ENCODE peak calls at places on chromosomes 3 and 15, in nine cellular contexts. One of them, this sample, is unnamed.

GRCh38 chr3:146469206-146470017 is at the start of gene PLSCR2:
- DNase-seq in right atrium auricular region: peak; percentile 66
- DNase-seq in AG08396: peak; percentile 24
- DNase-seq in AG09309: no peak
- DNase-seq in activated CD4-positive, alpha-beta T cell treated with anti-CD3 and anti-CD28 coated beads, Interleukin-2, amount 10 ng/mL, durations not matched to agents 7 days and 5 days: peak; percentile 72
- DNase-seq in GM10248: peak; percentile 85
- DNase-seq in NCI-H2171 treated with DMSO at 0.1 percent for 48 hours: peak; percentile 17
- DNase-seq in SIG-M5: no peak
- DNase-seq in effector CD4-positive, alpha-beta T cell: peak; percentile 46
- DNase-seq in this sample: peak; percentile 76

GRCh38 chr3:5188419-5189405 is 1.2 kb downstream of the EDEM1 start:
- DNase-seq in right atrium auricular region: no peak
- DNase-seq in AG08396: peak; percentile 30
- DNase-seq in AG09309: no peak
- DNase-seq in activated CD4-positive, alpha-beta T cell treated with anti-CD3 and anti-CD28 coated beads, Interleukin-2, amount 10 ng/mL, durations not matched to agents 7 days and 5 days: peak; percentile 63
- DNase-seq in GM10248: no peak
- DNase-seq in NCI-H2171 treated with DMSO at 0.1 percent for 48 hours: no peak
- DNase-seq in SIG-M5: peak; percentile 37
- DNase-seq in effector CD4-positive, alpha-beta T cell: peak; percentile 50
- DNase-seq in this sample: peak; percentile 84

GRCh38 chr15:58627706-58628105 is 121.8 kb downstream of the ADAM10 start:
- DNase-seq in right atrium auricular region: no peak
- DNase-seq in AG08396: no peak
- DNase-seq in AG09309: no peak
- DNase-seq in activated CD4-positive, alpha-beta T cell treated with anti-CD3 and anti-CD28 coated beads, Interleukin-2, amount 10 ng/mL, durations not matched to agents 7 days and 5 days: no peak
- DNase-seq in GM10248: no peak
- DNase-seq in NCI-H2171 treated with DMSO at 0.1 percent for 48 hours: no peak
- DNase-seq in SIG-M5: no peak
- DNase-seq in effector CD4-positive, alpha-beta T cell: no peak
- DNase-seq in this sample: peak; percentile 35

GRCh38 chr3:89164774-89165173 is 57.4 kb downstream of the EPHA3 start:
- DNase-seq in right atrium auricular region: no peak
- DNase-seq in AG08396: no peak
- DNase-seq in AG09309: no peak
- DNase-seq in activated CD4-positive, alpha-beta T cell treated with anti-CD3 and anti-CD28 coated beads, Interleukin-2, amount 10 ng/mL, durations not matched to agents 7 days and 5 days: no peak
- DNase-seq in GM10248: no peak
- DNase-seq in NCI-H2171 treated with DMSO at 0.1 percent for 48 hours: no peak
- DNase-seq in SIG-M5: no peak
- DNase-seq in effector CD4-positive, alpha-beta T cell: no peak
- DNase-seq in this sample: no peak

GRCh38 chr3:48194446-48195071 is 6.3 kb upstream of the CDC25A start:
- DNase-seq in right atrium auricular region: peak; percentile 70
- DNase-seq in AG08396: peak; percentile 72
- DNase-seq in AG09309: no peak
- DNase-seq in activated CD4-positive, alpha-beta T cell treated with anti-CD3 and anti-CD28 coated beads, Interleukin-2, amount 10 ng/mL, durations not matched to agents 7 days and 5 days: peak; percentile 30
- DNase-seq in GM10248: peak; percentile 70
- DNase-seq in NCI-H2171 treated with DMSO at 0.1 percent for 48 hours: peak; percentile 67
- DNase-seq in SIG-M5: no peak
- DNase-seq in effector CD4-positive, alpha-beta T cell: no peak
- DNase-seq in this sample: no peak

GRCh38 chr3:42600958-42601675 is 631 bp downstream of the NKTR start:
- DNase-seq in right atrium auricular region: peak; percentile 71
- DNase-seq in AG08396: peak; percentile 61
- DNase-seq in AG09309: peak; percentile 7
- DNase-seq in activated CD4-positive, alpha-beta T cell treated with anti-CD3 and anti-CD28 coated beads, Interleukin-2, amount 10 ng/mL, durations not matched to agents 7 days and 5 days: peak; percentile 63
- DNase-seq in GM10248: no peak
- DNase-seq in NCI-H2171 treated with DMSO at 0.1 percent for 48 hours: peak; percentile 55
- DNase-seq in SIG-M5: no peak
- DNase-seq in effector CD4-positive, alpha-beta T cell: peak; percentile 44
- DNase-seq in this sample: peak; percentile 54

GRCh38 chr3:20185364-20185732 is 658 bp downstream of the SGO1 start:
- DNase-seq in right atrium auricular region: no peak
- DNase-seq in AG08396: no peak
- DNase-seq in AG09309: no peak
- DNase-seq in activated CD4-positive, alpha-beta T cell treated with anti-CD3 and anti-CD28 coated beads, Interleukin-2, amount 10 ng/mL, durations not matched to agents 7 days and 5 days: peak; percentile 46
- DNase-seq in GM10248: no peak
- DNase-seq in NCI-H2171 treated with DMSO at 0.1 percent for 48 hours: no peak
- DNase-seq in SIG-M5: no peak
- DNase-seq in effector CD4-positive, alpha-beta T cell: peak; percentile 3
- DNase-seq in this sample: peak; percentile 36

GRCh38 chr15:67723294-67724024 is 101.8 kb upstream of the SKOR1 start:
- DNase-seq in right atrium auricular region: no peak
- DNase-seq in AG08396: no peak
- DNase-seq in AG09309: no peak
- DNase-seq in activated CD4-positive, alpha-beta T cell treated with anti-CD3 and anti-CD28 coated beads, Interleukin-2, amount 10 ng/mL, durations not matched to agents 7 days and 5 days: no peak
- DNase-seq in GM10248: no peak
- DNase-seq in NCI-H2171 treated with DMSO at 0.1 percent for 48 hours: no peak
- DNase-seq in SIG-M5: no peak
- DNase-seq in effector CD4-positive, alpha-beta T cell: no peak
- DNase-seq in this sample: no peak

GRCh38 chr3:6921041-6921440 is 60.1 kb downstream of the GRM7 start:
- DNase-seq in right atrium auricular region: no peak
- DNase-seq in AG08396: no peak
- DNase-seq in AG09309: no peak
- DNase-seq in activated CD4-positive, alpha-beta T cell treated with anti-CD3 and anti-CD28 coated beads, Interleukin-2, amount 10 ng/mL, durations not matched to agents 7 days and 5 days: no peak
- DNase-seq in GM10248: no peak
- DNase-seq in NCI-H2171 treated with DMSO at 0.1 percent for 48 hours: no peak
- DNase-seq in SIG-M5: no peak
- DNase-seq in effector CD4-positive, alpha-beta T cell: no peak
- DNase-seq in this sample: no peak

GRCh38 chr3:61807865-61808276 is 246.5 kb downstream of the PTPRG start:
- DNase-seq in right atrium auricular region: no peak
- DNase-seq in AG08396: peak; percentile 32
- DNase-seq in AG09309: no peak
- DNase-seq in activated CD4-positive, alpha-beta T cell treated with anti-CD3 and anti-CD28 coated beads, Interleukin-2, amount 10 ng/mL, durations not matched to agents 7 days and 5 days: no peak
- DNase-seq in GM10248: no peak
- DNase-seq in NCI-H2171 treated with DMSO at 0.1 percent for 48 hours: peak; percentile 93
- DNase-seq in SIG-M5: no peak
- DNase-seq in effector CD4-positive, alpha-beta T cell: no peak
- DNase-seq in this sample: no peak

GRCh38 chr15:41507820-41508290 is 5.8 kb downstream of the LTK start:
- DNase-seq in right atrium auricular region: no peak
- DNase-seq in AG08396: no peak
- DNase-seq in AG09309: no peak
- DNase-seq in activated CD4-positive, alpha-beta T cell treated with anti-CD3 and anti-CD28 coated beads, Interleukin-2, amount 10 ng/mL, durations not matched to agents 7 days and 5 days: no peak
- DNase-seq in GM10248: no peak
- DNase-seq in NCI-H2171 treated with DMSO at 0.1 percent for 48 hours: no peak
- DNase-seq in SIG-M5: no peak
- DNase-seq in effector CD4-positive, alpha-beta T cell: no peak
- DNase-seq in this sample: no peak

GRCh38 chr3:117763561-117763960 is 1054.0 kb downstream of the TUSC7 start:
- DNase-seq in right atrium auricular region: no peak
- DNase-seq in AG08396: no peak
- DNase-seq in AG09309: no peak
- DNase-seq in activated CD4-positive, alpha-beta T cell treated with anti-CD3 and anti-CD28 coated beads, Interleukin-2, amount 10 ng/mL, durations not matched to agents 7 days and 5 days: no peak
- DNase-seq in GM10248: no peak
- DNase-seq in NCI-H2171 treated with DMSO at 0.1 percent for 48 hours: no peak
- DNase-seq in SIG-M5: no peak
- DNase-seq in effector CD4-positive, alpha-beta T cell: no peak
- DNase-seq in this sample: no peak

GRCh38 chr3:38059148-38059547 is 20.1 kb downstream of the DLEC1 start:
- DNase-seq in right atrium auricular region: no peak
- DNase-seq in AG08396: no peak
- DNase-seq in AG09309: no peak
- DNase-seq in activated CD4-positive, alpha-beta T cell treated with anti-CD3 and anti-CD28 coated beads, Interleukin-2, amount 10 ng/mL, durations not matched to agents 7 days and 5 days: no peak
- DNase-seq in GM10248: no peak
- DNase-seq in NCI-H2171 treated with DMSO at 0.1 percent for 48 hours: no peak
- DNase-seq in SIG-M5: no peak
- DNase-seq in effector CD4-positive, alpha-beta T cell: no peak
- DNase-seq in this sample: no peak

GRCh38 chr3:61956236-61956635 is 394.9 kb downstream of the PTPRG start:
- DNase-seq in right atrium auricular region: no peak
- DNase-seq in AG08396: peak; percentile 40
- DNase-seq in AG09309: peak; percentile 65
- DNase-seq in activated CD4-positive, alpha-beta T cell treated with anti-CD3 and anti-CD28 coated beads, Interleukin-2, amount 10 ng/mL, durations not matched to agents 7 days and 5 days: no peak
- DNase-seq in GM10248: no peak
- DNase-seq in NCI-H2171 treated with DMSO at 0.1 percent for 48 hours: no peak
- DNase-seq in SIG-M5: no peak
- DNase-seq in effector CD4-positive, alpha-beta T cell: no peak
- DNase-seq in this sample: no peak

GRCh38 chr3:51967384-51968174 is at the start of gene PCBP4:
- DNase-seq in right atrium auricular region: peak; percentile 80
- DNase-seq in AG08396: peak; percentile 87
- DNase-seq in AG09309: no peak
- DNase-seq in activated CD4-positive, alpha-beta T cell treated with anti-CD3 and anti-CD28 coated beads, Interleukin-2, amount 10 ng/mL, durations not matched to agents 7 days and 5 days: peak; percentile 32
- DNase-seq in GM10248: peak; percentile 57
- DNase-seq in NCI-H2171 treated with DMSO at 0.1 percent for 48 hours: peak; percentile 14
- DNase-seq in SIG-M5: no peak
- DNase-seq in effector CD4-positive, alpha-beta T cell: peak; percentile 25
- DNase-seq in this sample: no peak

GRCh38 chr3:89562373-89562772 is 455.0 kb downstream of the EPHA3 start:
- DNase-seq in right atrium auricular region: no peak
- DNase-seq in AG08396: no peak
- DNase-seq in AG09309: no peak
- DNase-seq in activated CD4-positive, alpha-beta T cell treated with anti-CD3 and anti-CD28 coated beads, Interleukin-2, amount 10 ng/mL, durations not matched to agents 7 days and 5 days: no peak
- DNase-seq in GM10248: no peak
- DNase-seq in NCI-H2171 treated with DMSO at 0.1 percent for 48 hours: no peak
- DNase-seq in SIG-M5: no peak
- DNase-seq in effector CD4-positive, alpha-beta T cell: no peak
- DNase-seq in this sample: no peak

GRCh38 chr3:187677604-187678003 is 7.4 kb upstream of the SST start:
- DNase-seq in right atrium auricular region: no peak
- DNase-seq in AG08396: no peak
- DNase-seq in AG09309: no peak
- DNase-seq in activated CD4-positive, alpha-beta T cell treated with anti-CD3 and anti-CD28 coated beads, Interleukin-2, amount 10 ng/mL, durations not matched to agents 7 days and 5 days: no peak
- DNase-seq in GM10248: no peak
- DNase-seq in NCI-H2171 treated with DMSO at 0.1 percent for 48 hours: peak; percentile 3
- DNase-seq in SIG-M5: no peak
- DNase-seq in effector CD4-positive, alpha-beta T cell: no peak
- DNase-seq in this sample: no peak

GRCh38 chr3:110968076-110968475 is 103.5 kb upstream of the NECTIN3 start:
- DNase-seq in right atrium auricular region: no peak
- DNase-seq in AG08396: no peak
- DNase-seq in AG09309: no peak
- DNase-seq in activated CD4-positive, alpha-beta T cell treated with anti-CD3 and anti-CD28 coated beads, Interleukin-2, amount 10 ng/mL, durations not matched to agents 7 days and 5 days: no peak
- DNase-seq in GM10248: no peak
- DNase-seq in NCI-H2171 treated with DMSO at 0.1 percent for 48 hours: no peak
- DNase-seq in SIG-M5: no peak
- DNase-seq in effector CD4-positive, alpha-beta T cell: no peak
- DNase-seq in this sample: no peak

GRCh38 chr3:110575702-110576101 is 495.9 kb upstream of the NECTIN3 start:
- DNase-seq in right atrium auricular region: no peak
- DNase-seq in AG08396: no peak
- DNase-seq in AG09309: no peak
- DNase-seq in activated CD4-positive, alpha-beta T cell treated with anti-CD3 and anti-CD28 coated beads, Interleukin-2, amount 10 ng/mL, durations not matched to agents 7 days and 5 days: no peak
- DNase-seq in GM10248: no peak
- DNase-seq in NCI-H2171 treated with DMSO at 0.1 percent for 48 hours: no peak
- DNase-seq in SIG-M5: no peak
- DNase-seq in effector CD4-positive, alpha-beta T cell: no peak
- DNase-seq in this sample: no peak

GRCh38 chr3:50666801-50667200 is 7.9 kb upstream of the DOCK3 start:
- DNase-seq in right atrium auricular region: no peak
- DNase-seq in AG08396: no peak
- DNase-seq in AG09309: no peak
- DNase-seq in activated CD4-positive, alpha-beta T cell treated with anti-CD3 and anti-CD28 coated beads, Interleukin-2, amount 10 ng/mL, durations not matched to agents 7 days and 5 days: no peak
- DNase-seq in GM10248: no peak
- DNase-seq in NCI-H2171 treated with DMSO at 0.1 percent for 48 hours: no peak
- DNase-seq in SIG-M5: no peak
- DNase-seq in effector CD4-positive, alpha-beta T cell: no peak
- DNase-seq in this sample: no peak

GRCh38 chr3:60841355-60841754 is 409.9 kb downstream of the FHIT start:
- DNase-seq in right atrium auricular region: no peak
- DNase-seq in AG08396: no peak
- DNase-seq in AG09309: peak; percentile 16
- DNase-seq in activated CD4-positive, alpha-beta T cell treated with anti-CD3 and anti-CD28 coated beads, Interleukin-2, amount 10 ng/mL, durations not matched to agents 7 days and 5 days: no peak
- DNase-seq in GM10248: no peak
- DNase-seq in NCI-H2171 treated with DMSO at 0.1 percent for 48 hours: no peak
- DNase-seq in SIG-M5: no peak
- DNase-seq in effector CD4-positive, alpha-beta T cell: no peak
- DNase-seq in this sample: no peak

GRCh38 chr3:76267991-76268390 is 482.6 kb upstream of the ZNF717 start:
- DNase-seq in right atrium auricular region: no peak
- DNase-seq in AG08396: no peak
- DNase-seq in AG09309: no peak
- DNase-seq in activated CD4-positive, alpha-beta T cell treated with anti-CD3 and anti-CD28 coated beads, Interleukin-2, amount 10 ng/mL, durations not matched to agents 7 days and 5 days: no peak
- DNase-seq in GM10248: no peak
- DNase-seq in NCI-H2171 treated with DMSO at 0.1 percent for 48 hours: no peak
- DNase-seq in SIG-M5: no peak
- DNase-seq in effector CD4-positive, alpha-beta T cell: no peak
- DNase-seq in this sample: no peak

GRCh38 chr3:151300554-151300953 is 16.1 kb downstream of the GPR87 start:
- DNase-seq in right atrium auricular region: no peak
- DNase-seq in AG08396: no peak
- DNase-seq in AG09309: no peak
- DNase-seq in activated CD4-positive, alpha-beta T cell treated with anti-CD3 and anti-CD28 coated beads, Interleukin-2, amount 10 ng/mL, durations not matched to agents 7 days and 5 days: no peak
- DNase-seq in GM10248: no peak
- DNase-seq in NCI-H2171 treated with DMSO at 0.1 percent for 48 hours: no peak
- DNase-seq in SIG-M5: no peak
- DNase-seq in effector CD4-positive, alpha-beta T cell: no peak
- DNase-seq in this sample: no peak

GRCh38 chr15:79329186-79329611 is 18.3 kb downstream of the TMED3 start:
- DNase-seq in right atrium auricular region: no peak
- DNase-seq in AG08396: peak; percentile 21
- DNase-seq in AG09309: no peak
- DNase-seq in activated CD4-positive, alpha-beta T cell treated with anti-CD3 and anti-CD28 coated beads, Interleukin-2, amount 10 ng/mL, durations not matched to agents 7 days and 5 days: no peak
- DNase-seq in GM10248: no peak
- DNase-seq in NCI-H2171 treated with DMSO at 0.1 percent for 48 hours: peak; percentile 37
- DNase-seq in SIG-M5: no peak
- DNase-seq in effector CD4-positive, alpha-beta T cell: no peak
- DNase-seq in this sample: no peak

GRCh38 chr3:174101244-174101643 is 703.7 kb downstream of the NLGN1 start:
- DNase-seq in right atrium auricular region: no peak
- DNase-seq in AG08396: no peak
- DNase-seq in AG09309: no peak
- DNase-seq in activated CD4-positive, alpha-beta T cell treated with anti-CD3 and anti-CD28 coated beads, Interleukin-2, amount 10 ng/mL, durations not matched to agents 7 days and 5 days: no peak
- DNase-seq in GM10248: no peak
- DNase-seq in NCI-H2171 treated with DMSO at 0.1 percent for 48 hours: no peak
- DNase-seq in SIG-M5: no peak
- DNase-seq in effector CD4-positive, alpha-beta T cell: no peak
- DNase-seq in this sample: no peak

This sample was measured in CD4-positive, alpha-beta memory T cell.